ENCODE peak calls at places on chromosome 5, in seven cellular contexts. V is mammary epithelial cell, Q is neuronal stem cell, T is fibroblast of lung, R is trophoblast cell, F is H1, A is neural progenitor cell. I is an unnamed sample.
A peak's percentile ranks its signal among the peaks of the same experiment; 100 is the strongest.

GRCh38 chr5:88836195-88836838 is 46.7 kb downstream of the MEF2C start:
- DNase-seq in A (no peak), F (no peak), V (peak; percentile 8), Q (no peak), T (peak; percentile 5), R (no peak), I (no peak)

GRCh38 chr5:150665044-150665443 is 4.0 kb downstream of the MYOZ3 start:
- DNase-seq in R (no peak), A (no peak), F (no peak), Q (no peak), T (no peak), V (no peak), I (no peak)

GRCh38 chr5:136808756-136809155 is 443.4 kb upstream of the TRPC7 start:
- DNase-seq in A (no peak), F (no peak), T (peak; percentile 38), Q (no peak), V (no peak), R (no peak), I (no peak)

GRCh38 chr5:113608113-113608551 is 94.6 kb downstream of the YTHDC2 start:
- DNase-seq in R (no peak), T (peak; percentile 53), A (no peak), F (no peak), Q (no peak), V (peak; percentile 6), I (peak; percentile 19)

GRCh38 chr5:180133060-180133459 is 61.5 kb upstream of the RNF130 start:
- DNase-seq in F (peak; percentile 38), A (no peak), T (no peak), Q (no peak), R (no peak), V (no peak), I (no peak)

GRCh38 chr5:138739938-138740337 is 13.3 kb upstream of the CTNNA1 start:
- DNase-seq in R (no peak), T (no peak), V (no peak), A (no peak), F (no peak), Q (no peak), I (no peak)

GRCh38 chr5:61229416-61229815 is 67.1 kb upstream of the SMIM15 start:
- DNase-seq in R (no peak), A (no peak), F (no peak), T (no peak), Q (no peak), V (no peak), I (no peak)

GRCh38 chr5:165642366-165642765 is 2136.9 kb downstream of the MAT2B start:
- DNase-seq in A (no peak), V (no peak), R (no peak), Q (no peak), F (no peak), T (no peak), I (no peak)

GRCh38 chr5:135608361-135608760 is 29.6 kb upstream of the CXCL14 start:
- DNase-seq in V (no peak), F (peak; percentile 16), R (no peak), Q (no peak), A (no peak), T (no peak), I (no peak)

GRCh38 chr5:81409361-81409760 is 15.4 kb upstream of the ACOT12 start:
- DNase-seq in A (no peak), F (no peak), Q (no peak), V (no peak), R (no peak), T (no peak), I (no peak)

GRCh38 chr5:54360089-54360488 is 49.7 kb upstream of the ARL15 start:
- DNase-seq in T (peak; percentile 85), A (peak; percentile 3), V (peak; percentile 77), Q (no peak), F (no peak), R (no peak), I (no peak)

GRCh38 chr5:9652295-9652694 is 22.1 kb upstream of the TAS2R1 start:
- DNase-seq in F (no peak), V (no peak), R (no peak), Q (no peak), A (no peak), T (no peak), I (no peak)

GRCh38 chr5:106172681-106173532 is 1497.8 kb downstream of the EFNA5 start:
- DNase-seq in R (no peak), Q (no peak), A (no peak), F (no peak), V (no peak), T (peak; percentile 55), I (no peak)

GRCh38 chr5:54904425-54904824 is 81.0 kb downstream of the ESM1 start:
- DNase-seq in T (peak; percentile 64), Q (peak; percentile 18), V (peak; percentile 39), A (peak; percentile 63), R (no peak), F (no peak), I (no peak)

GRCh38 chr5:74327339-74327685 is 313.2 kb downstream of the ENC1 start:
- DNase-seq in V (no peak), F (no peak), T (no peak), Q (no peak), A (no peak), R (no peak), I (no peak)
- H3K4me2 ChIP-seq in V (peak overlapping the region; percentile 5), F (no peak overlapping the region), T (no peak overlapping the region), Q (no peak overlapping the region), A (no peak overlapping the region), R (no peak overlapping the region), I (no peak overlapping the region)

GRCh38 chr5:172410160-172410559 is 44.2 kb downstream of the SH3PXD2B start:
- DNase-seq in R (no peak), V (peak; percentile 50), T (peak; percentile 86), Q (no peak), F (no peak), A (no peak), I (no peak)

GRCh38 chr5:172407241-172407691 is 47.1 kb downstream of the SH3PXD2B start:
- DNase-seq in T (peak; percentile 61), A (no peak), F (no peak), Q (no peak), V (no peak), R (no peak), I (no peak)

GRCh38 chr5:172405708-172406107 is 48.6 kb downstream of the SH3PXD2B start:
- DNase-seq in A (no peak), F (no peak), T (no peak), Q (no peak), R (no peak), V (no peak), I (no peak)

GRCh38 chr5:172405226-172405625 is 49.1 kb downstream of the SH3PXD2B start:
- DNase-seq in R (no peak), V (no peak), A (no peak), F (no peak), T (no peak), Q (no peak), I (no peak)

GRCh38 chr5:172407861-172408260 is 46.5 kb downstream of the SH3PXD2B start:
- DNase-seq in R (peak; percentile 78), Q (no peak), A (no peak), F (no peak), V (peak; percentile 78), T (peak; percentile 89), I (no peak)
- H3K9ac ChIP-seq in R (no peak overlapping the region), Q (no peak overlapping the region), A (no peak overlapping the region), F (no peak overlapping the region), V (no peak overlapping the region), T (no peak overlapping the region), I (no peak overlapping the region)

GRCh38 chr5:173498871-173499470 is 117.5 kb downstream of the BOD1 start:
- DNase-seq in V (no peak), R (no peak), A (peak; percentile 44), Q (peak; percentile 14), F (peak; percentile 47), T (peak; percentile 62), I (no peak)

GRCh38 chr5:173496883-173497255 is 119.6 kb downstream of the BOD1 start:
- DNase-seq in R (no peak), T (no peak), V (no peak), Q (no peak), A (no peak), F (no peak), I (no peak)

GRCh38 chr5:173499471-173500212 is 116.8 kb downstream of the BOD1 start:
- DNase-seq in R (no peak), T (no peak), Q (no peak), F (no peak), V (no peak), A (no peak), I (no peak)

GRCh38 chr5:173497685-173498084 is 118.8 kb downstream of the BOD1 start:
- DNase-seq in A (no peak), V (no peak), F (peak; percentile 41), Q (no peak), T (no peak), R (no peak), I (no peak)

DNA sequence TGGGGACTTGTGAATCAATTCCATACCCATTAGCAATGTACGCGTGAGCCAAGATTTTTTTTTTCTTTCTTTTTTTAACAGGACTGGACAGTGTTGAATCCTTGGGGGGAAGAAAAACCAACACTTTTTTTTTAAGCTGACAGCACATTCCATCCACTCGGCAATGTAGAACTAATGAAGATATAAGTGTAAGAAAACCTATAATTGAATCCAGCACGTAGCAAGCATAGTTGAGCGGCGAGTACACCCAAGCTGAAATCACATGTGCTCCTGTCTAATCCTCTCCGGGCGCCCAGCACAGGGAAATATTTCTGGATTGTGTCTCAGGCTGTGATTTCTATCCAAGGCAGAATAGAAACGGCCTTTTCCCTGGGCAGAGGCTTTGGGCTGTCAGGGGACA is 118.2 kb downstream of the BOD1 start:
- DNase-seq in F (peak; percentile 39), A (no peak), R (peak; percentile 79), V (no peak), T (peak; percentile 92), Q (peak; percentile 9), I (no peak)
- H2AFZ ChIP-seq in F (no peak overlapping the region), A (no peak overlapping the region), R (no peak overlapping the region), V (peak overlapping the region; percentile 46), T (no peak overlapping the region), Q (no peak overlapping the region), I (no peak overlapping the region)

GRCh38 chr5:2587189-2588031 is 164.1 kb downstream of the IRX2 start:
- DNase-seq in V (no peak), T (no peak), A (no peak), Q (no peak), F (no peak), R (no peak), I (no peak)

GRCh38 chr5:2586016-2586715 is 165.3 kb downstream of the IRX2 start:
- DNase-seq in V (no peak), F (no peak), A (no peak), R (no peak), Q (no peak), T (no peak), I (no peak)

GRCh38 chr5:2594701-2595100 is 156.8 kb downstream of the IRX2 start:
- DNase-seq in T (no peak), Q (no peak), A (no peak), F (no peak), R (no peak), V (no peak), I (no peak)

DNA sequence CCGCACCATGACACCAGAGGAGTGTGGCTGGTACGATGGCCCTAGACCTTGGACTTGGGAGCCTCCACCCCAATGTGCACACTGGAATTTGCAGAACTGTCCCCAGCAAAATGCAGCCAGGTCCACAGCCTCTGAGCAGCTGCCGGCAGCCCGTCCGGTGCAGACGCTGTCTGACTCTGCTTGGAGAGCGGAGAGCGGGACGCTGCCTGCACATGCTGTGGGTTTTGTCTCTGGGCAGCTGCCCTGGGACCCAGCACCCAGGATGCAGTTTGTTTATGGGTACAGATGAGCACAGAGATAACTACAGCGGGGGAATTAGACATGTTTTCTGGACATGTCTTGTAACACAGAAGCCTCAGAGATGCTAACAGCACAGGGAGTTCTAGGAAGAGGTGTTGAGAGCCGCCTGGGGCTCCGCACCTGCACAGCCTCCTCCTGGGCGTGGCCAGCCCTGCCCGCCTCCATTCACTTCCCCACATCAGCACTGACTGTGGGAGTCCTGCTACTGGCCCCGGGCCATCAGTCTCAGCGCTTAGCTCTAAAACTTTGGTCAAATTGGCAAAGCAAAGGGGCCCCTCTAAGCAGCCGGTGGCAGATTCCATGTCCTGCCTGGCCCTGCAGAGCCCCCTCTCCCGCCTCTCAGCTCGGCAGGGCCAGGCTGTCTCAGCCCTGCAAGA is 159.6 kb downstream of the IRX2 start:
- DNase-seq in T (no peak), F (no peak), Q (no peak), V (no peak), A (peak; percentile 11), R (no peak), I (no peak)
- H3K4me2 ChIP-seq in T (no peak overlapping the region), F (no peak overlapping the region), Q (no peak overlapping the region), V (no peak overlapping the region), A (no peak overlapping the region), R (no peak overlapping the region), I (no peak overlapping the region)